ENCODE peak calls at places on chromosomes 3 and 15, in nine cellular contexts. V, T, I, Q, E, K, G, J and S are unnamed samples.

GRCh38 chr3:45607790-45608189 is 13.2 kb downstream of the LIMD1 start:
- DNase-seq in V (peak), T (no peak), I (no peak), Q (no peak), E (no peak), K (no peak), G (no peak), J (no peak), S (no peak)

GRCh38 chr3:162597221-162597620 is 1100.6 kb downstream of the OTOL1 start:
- DNase-seq in V (no peak), T (no peak), I (no peak), Q (no peak), E (no peak), K (no peak), G (no peak), J (no peak), S (no peak)

GRCh38 chr3:111584724-111585123 is 10.4 kb downstream of the ZBED2 start:
- DNase-seq in V (peak), T (no peak), I (no peak), Q (no peak), E (no peak), K (no peak), G (no peak), J (no peak), S (no peak)

GRCh38 chr15:63157891-63158431 is 684 bp upstream of the RPS27L start:
- DNase-seq in V (peak), T (peak), I (no peak), Q (no peak), E (no peak), K (no peak), G (no peak), J (no peak), S (peak)

GRCh38 chr3:192080336-192080735 is 619.4 kb downstream of the PYDC2 start:
- DNase-seq in V (no peak), T (no peak), I (no peak), Q (no peak), E (no peak), K (no peak), G (no peak), J (no peak), S (no peak)

GRCh38 chr15:32956006-32956405 is 238.2 kb downstream of the GREM1 start:
- DNase-seq in V (peak), T (no peak), I (no peak), Q (no peak), E (no peak), K (no peak), G (no peak), J (no peak), S (peak)

GRCh38 chr3:134326760-134327593 is 47.3 kb downstream of the AMOTL2 start:
- DNase-seq in V (peak), T (no peak), I (no peak), Q (no peak), E (peak), K (no peak), G (no peak), J (peak), S (peak)

GRCh38 chr15:90597477-90598052 is 67.8 kb downstream of the CRTC3 start:
- DNase-seq in V (no peak), T (no peak), I (no peak), Q (no peak), E (no peak), K (no peak), G (no peak), J (no peak), S (no peak)

GRCh38 chr15:26661727-26662126 is 111.1 kb downstream of the GABRB3 start:
- DNase-seq in V (no peak), T (no peak), I (no peak), Q (no peak), E (no peak), K (no peak), G (no peak), J (no peak), S (no peak)

GRCh38 chr3:16801698-16802097 is 83.1 kb upstream of the PLCL2 start:
- DNase-seq in V (peak), T (no peak), I (no peak), Q (no peak), E (no peak), K (no peak), G (no peak), J (no peak), S (peak)

GRCh38 chr3:111577798-111578685 is 17.1 kb downstream of the ZBED2 start:
- DNase-seq in V (peak), T (no peak), I (no peak), Q (no peak), E (no peak), K (no peak), G (no peak), J (no peak), S (peak)

GRCh38 chr15:39542385-39543065 is 38.4 kb upstream of the THBS1 start:
- DNase-seq in V (no peak), T (no peak), I (no peak), Q (no peak), E (no peak), K (no peak), G (no peak), J (no peak), S (no peak)

GRCh38 chr3:32994045-32994444 is 42.6 kb downstream of the CCR4 start:
- DNase-seq in V (no peak), T (no peak), I (no peak), Q (no peak), E (no peak), K (no peak), G (no peak), J (no peak), S (no peak)

GRCh38 chr3:127777332-127777731 is 45.0 kb downstream of the MGLL start:
- DNase-seq in V (no peak), T (no peak), I (no peak), Q (no peak), E (no peak), K (no peak), G (no peak), J (no peak), S (no peak)

GRCh38 chr3:167821248-167821805 is 85.8 kb downstream of the SERPINI1 start:
- DNase-seq in V (no peak), T (no peak), I (no peak), Q (no peak), E (no peak), K (no peak), G (no peak), J (no peak), S (no peak)

GRCh38 chr15:96746621-96747155 is 416.2 kb downstream of the NR2F2 start:
- DNase-seq in V (no peak), T (no peak), I (no peak), Q (no peak), E (no peak), K (no peak), G (no peak), J (no peak), S (no peak)

GRCh38 chr3:183764854-183765731 is 60.3 kb downstream of the MAP6D1 start:
- DNase-seq in V (peak), T (no peak), I (no peak), Q (no peak), E (no peak), K (no peak), G (no peak), J (no peak), S (no peak)

GRCh38 chr3:194326192-194327029 is 24.7 kb downstream of the CPN2 start:
- DNase-seq in V (peak), T (no peak), I (no peak), Q (no peak), E (no peak), K (no peak), G (no peak), J (no peak), S (no peak)

GRCh38 chr3:68988740-68989139 is 24.7 kb downstream of the EOGT start:
- DNase-seq in V (peak), T (no peak), I (no peak), Q (no peak), E (no peak), K (no peak), G (no peak), J (no peak), S (no peak)

GRCh38 chr15:59299919-59300617 is 72.6 kb downstream of the MYO1E start:
- DNase-seq in V (peak), T (no peak), I (peak), Q (peak), E (peak), K (peak), G (peak), J (peak), S (peak)